ENCODE peak calls at places on chromosomes 6 and 20, in six cellular contexts. One of them, this sample, is unnamed. For H3K4me1, the result is how much of the 10 kb centered on the place peaks cover.

GRCh38 chr20:61601853-61602252 is 349.8 kb downstream of the CDH4 start:
- DNase-seq in mesenchymal stem cell: no peak
- DNase-seq in IMR-90: no peak
- DNase-seq in H9: no peak
- DNase-seq in H1: no peak
- DNase-seq in mesendoderm: no peak
- DNase-seq in this sample: no peak

GRCh38 chr6:6614096-6614964 is 25.8 kb downstream of the LY86 start:
- DNase-seq in mesenchymal stem cell: no peak
- DNase-seq in IMR-90: no peak
- DNase-seq in H9: no peak
- DNase-seq in H1: no peak
- DNase-seq in mesendoderm: no peak
- DNase-seq in this sample: no peak

GRCh38 chr6:40713002-40713719 is 126.0 kb upstream of the LRFN2 start:
- DNase-seq in mesenchymal stem cell: peak
- DNase-seq in IMR-90: no peak
- DNase-seq in H9: no peak
- DNase-seq in H1: no peak
- DNase-seq in mesendoderm: peak
- DNase-seq in this sample: no peak

GRCh38 chr6:134111062-134111677 is 58.7 kb upstream of the SLC2A12 start:
- DNase-seq in mesenchymal stem cell: peak
- DNase-seq in IMR-90: peak
- DNase-seq in H9: peak
- DNase-seq in H1: no peak
- DNase-seq in mesendoderm: peak
- DNase-seq in this sample: peak

GRCh38 chr6:73624896-73625295 is 28.9 kb downstream of the SLC17A5 start:
- DNase-seq in mesenchymal stem cell: no peak
- DNase-seq in IMR-90: no peak
- DNase-seq in H9: no peak
- DNase-seq in H1: no peak
- DNase-seq in mesendoderm: no peak
- DNase-seq in this sample: no peak

GRCh38 chr6:37433657-37434271 is 743 bp downstream of the CMTR1 start:
- DNase-seq in mesenchymal stem cell: peak
- DNase-seq in IMR-90: peak
- DNase-seq in H9: no peak
- DNase-seq in H1: no peak
- DNase-seq in mesendoderm: peak
- DNase-seq in this sample: no peak

GRCh38 chr20:22630698-22631097 is 46.3 kb upstream of the FOXA2 start:
- DNase-seq in mesenchymal stem cell: no peak
- DNase-seq in IMR-90: no peak
- DNase-seq in H9: no peak
- DNase-seq in H1: no peak
- DNase-seq in mesendoderm: no peak
- DNase-seq in this sample: no peak

GRCh38 chr20:56893206-56893605 is 264.1 kb downstream of the TFAP2C start:
- DNase-seq in mesenchymal stem cell: no peak
- DNase-seq in IMR-90: no peak
- DNase-seq in H9: peak
- DNase-seq in H1: no peak
- DNase-seq in mesendoderm: peak
- DNase-seq in this sample: no peak

GRCh38 chr20:667351-668034 is 8.1 kb downstream of the SCRT2 start:
- DNase-seq in mesenchymal stem cell: peak
- DNase-seq in IMR-90: peak
- DNase-seq in H9: peak
- DNase-seq in H1: no peak
- DNase-seq in mesendoderm: peak
- DNase-seq in this sample: no peak

GRCh38 chr6:79438015-79438414 is 99.2 kb downstream of the LCA5 start:
- DNase-seq in mesenchymal stem cell: no peak
- DNase-seq in IMR-90: no peak
- DNase-seq in H9: no peak
- DNase-seq in H1: no peak
- DNase-seq in mesendoderm: no peak
- DNase-seq in this sample: no peak

GRCh38 chr6:1689141-1689540 is 79.4 kb downstream of the FOXC1 start:
- DNase-seq in mesenchymal stem cell: no peak
- DNase-seq in IMR-90: no peak
- DNase-seq in H9: no peak
- DNase-seq in H1: no peak
- DNase-seq in mesendoderm: no peak
- DNase-seq in this sample: no peak

GRCh38 chr6:41209547-41209951 is 8.6 kb upstream of the TREML2 start:
- DNase-seq in mesenchymal stem cell: no peak
- DNase-seq in IMR-90: no peak
- DNase-seq in H9: no peak
- DNase-seq in H1: no peak
- DNase-seq in mesendoderm: no peak
- DNase-seq in this sample: no peak

GRCh38 chr6:2213082-2213481 is 32.3 kb downstream of the GMDS start:
- DNase-seq in mesenchymal stem cell: no peak
- DNase-seq in IMR-90: no peak
- DNase-seq in H9: no peak
- DNase-seq in H1: no peak
- DNase-seq in mesendoderm: no peak
- DNase-seq in this sample: no peak

DNA sequence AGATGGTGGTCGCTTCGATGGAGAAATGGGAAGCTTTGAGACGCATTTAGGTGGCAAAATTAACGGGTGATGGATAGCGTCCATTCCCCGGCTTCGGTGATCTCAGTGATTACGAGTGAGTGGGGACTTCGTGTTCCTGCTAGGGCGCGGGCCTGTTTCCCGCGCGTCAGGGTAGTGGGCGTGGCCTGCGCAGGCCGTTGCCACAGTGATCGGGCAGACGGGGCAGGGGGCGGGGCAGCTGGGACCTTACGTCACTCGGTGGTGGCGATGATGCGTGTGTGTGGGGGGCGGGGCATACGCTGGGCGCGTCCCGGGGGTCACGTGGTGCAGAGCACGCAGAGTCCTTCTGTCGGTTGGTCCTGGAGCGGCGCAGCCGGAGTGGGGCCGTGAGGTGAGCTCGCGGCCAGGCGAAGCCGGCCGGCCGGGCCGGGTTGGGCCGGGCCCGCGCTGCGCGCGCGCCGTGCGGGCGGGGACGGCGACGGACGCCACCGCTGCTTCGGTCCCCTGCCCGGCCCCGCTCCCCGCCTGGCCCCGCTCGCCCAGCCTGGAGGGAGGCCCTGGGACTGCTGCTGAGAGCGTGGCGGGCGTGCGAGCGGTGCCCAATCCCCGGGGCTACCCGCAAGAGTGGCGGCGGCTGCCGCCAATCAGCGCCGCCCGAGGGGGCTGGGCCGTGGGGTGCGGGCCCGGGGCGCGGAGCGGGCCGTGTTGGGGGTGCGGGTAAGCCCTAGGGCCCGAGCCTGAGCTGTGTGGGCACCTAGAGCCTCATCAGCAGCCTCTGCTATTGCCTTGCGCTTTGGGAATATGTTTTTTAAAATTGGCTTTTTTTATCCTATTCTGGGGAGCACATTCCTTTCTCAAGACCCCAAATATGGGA is at the start of gene PHF20:
- DNase-seq in mesenchymal stem cell: peak
- DNase-seq in IMR-90: peak
- DNase-seq in H9: peak
- DNase-seq in H1: peak
- DNase-seq in mesendoderm: peak
- DNase-seq in this sample: peak
- H3K4ac ChIP-seq in mesenchymal stem cell: no peak
- H3K4ac ChIP-seq in IMR-90: peak
- H3K4ac ChIP-seq in H9: no peak
- H3K4ac ChIP-seq in H1: no peak
- H3K4ac ChIP-seq in mesendoderm: no peak
- H3K4ac ChIP-seq in this sample: no peak

GRCh38 chr6:158938220-158938619 is 61.8 kb downstream of the RSPH3 start:
- DNase-seq in mesenchymal stem cell: no peak
- DNase-seq in IMR-90: no peak
- DNase-seq in H9: peak
- DNase-seq in H1: no peak
- DNase-seq in mesendoderm: no peak
- DNase-seq in this sample: no peak
- H3K18ac ChIP-seq in mesenchymal stem cell: no peak
- H3K18ac ChIP-seq in IMR-90: no peak
- H3K18ac ChIP-seq in H9: no peak
- H3K18ac ChIP-seq in H1: no peak
- H3K18ac ChIP-seq in mesendoderm: no peak
- H3K18ac ChIP-seq in this sample: no peak

GRCh38 chr6:118899948-118900347 is 6.0 kb downstream of the ASF1A start:
- DNase-seq in mesenchymal stem cell: no peak
- DNase-seq in IMR-90: no peak
- DNase-seq in H9: no peak
- DNase-seq in H1: no peak
- DNase-seq in mesendoderm: no peak
- DNase-seq in this sample: no peak

GRCh38 chr6:118894425-118895240 is 681 bp downstream of the ASF1A start:
- DNase-seq in mesenchymal stem cell: peak
- DNase-seq in IMR-90: peak
- DNase-seq in H9: peak
- DNase-seq in H1: no peak
- DNase-seq in mesendoderm: peak
- DNase-seq in this sample: peak

GRCh38 chr6:118895241-118895561 is 1.2 kb downstream of the ASF1A start:
- DNase-seq in mesenchymal stem cell: no peak
- DNase-seq in IMR-90: no peak
- DNase-seq in H9: no peak
- DNase-seq in H1: no peak
- DNase-seq in mesendoderm: no peak
- DNase-seq in this sample: no peak

GRCh38 chr6:118896339-118897136 is 2.6 kb downstream of the ASF1A start:
- DNase-seq in mesenchymal stem cell: peak
- DNase-seq in IMR-90: peak
- DNase-seq in H9: no peak
- DNase-seq in H1: no peak
- DNase-seq in mesendoderm: peak
- DNase-seq in this sample: no peak

GRCh38 chr6:118897386-118897785 is 3.4 kb downstream of the ASF1A start:
- DNase-seq in mesenchymal stem cell: no peak
- DNase-seq in IMR-90: no peak
- DNase-seq in H9: no peak
- DNase-seq in H1: no peak
- DNase-seq in mesendoderm: no peak
- DNase-seq in this sample: no peak
- H3K4me1 ChIP-seq in mesenchymal stem cell: under half
- H3K4me1 ChIP-seq in IMR-90: under half
- H3K4me1 ChIP-seq in H9: under half
- H3K4me1 ChIP-seq in H1: under half
- H3K4me1 ChIP-seq in mesendoderm: under half
- H3K4me1 ChIP-seq in this sample: under half

DNA sequence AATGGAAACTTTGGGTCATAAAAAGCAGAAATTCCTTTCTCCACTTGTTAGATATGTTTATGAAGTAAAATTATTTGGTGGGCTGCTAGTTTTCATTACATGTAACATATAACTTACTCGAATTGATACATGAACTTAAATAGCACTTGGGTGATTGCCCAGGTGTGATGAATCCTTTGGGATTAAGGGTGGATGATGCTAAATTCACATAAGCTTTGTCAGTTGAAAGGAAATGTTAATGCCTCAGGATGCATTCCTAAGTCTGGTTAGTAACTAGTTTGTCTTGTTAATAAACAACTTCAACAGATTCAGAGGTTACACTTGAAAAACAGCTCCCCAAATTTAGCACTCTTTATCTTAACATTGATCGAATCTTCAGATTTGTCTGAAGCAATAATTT is 206.9 kb downstream of the CENPW start:
- DNase-seq in mesenchymal stem cell: no peak
- DNase-seq in IMR-90: peak
- DNase-seq in H9: no peak
- DNase-seq in H1: no peak
- DNase-seq in mesendoderm: no peak
- DNase-seq in this sample: no peak
- H3K4ac ChIP-seq in mesenchymal stem cell: no peak
- H3K4ac ChIP-seq in IMR-90: no peak
- H3K4ac ChIP-seq in H9: no peak
- H3K4ac ChIP-seq in H1: no peak
- H3K4ac ChIP-seq in mesendoderm: no peak
- H3K4ac ChIP-seq in this sample: no peak

DNA sequence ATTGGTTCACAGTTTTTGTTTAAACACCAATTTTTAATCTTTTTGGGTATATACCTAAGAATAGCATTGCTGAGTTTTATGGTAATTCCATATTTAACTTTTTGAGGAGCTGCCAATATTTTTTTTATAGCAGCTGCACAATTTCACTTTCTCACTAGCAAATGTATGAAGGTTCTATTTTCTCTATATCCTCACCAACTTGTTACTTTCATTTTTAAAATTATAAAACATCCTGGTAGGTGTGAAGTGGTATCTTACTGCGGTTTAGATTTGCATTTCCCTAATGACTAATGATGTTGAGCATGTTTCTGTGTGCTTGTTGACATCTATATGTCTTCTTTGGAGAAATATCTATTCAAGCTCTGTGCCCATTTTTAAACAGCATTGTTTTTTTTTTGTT is 452.1 kb downstream of the GRIK2 start:
- DNase-seq in mesenchymal stem cell: no peak
- DNase-seq in IMR-90: no peak
- DNase-seq in H9: no peak
- DNase-seq in H1: no peak
- DNase-seq in mesendoderm: no peak
- DNase-seq in this sample: no peak
- H3K18ac ChIP-seq in mesenchymal stem cell: no peak
- H3K18ac ChIP-seq in IMR-90: no peak
- H3K18ac ChIP-seq in H9: no peak
- H3K18ac ChIP-seq in H1: no peak
- H3K18ac ChIP-seq in mesendoderm: no peak
- H3K18ac ChIP-seq in this sample: no peak

GRCh38 chr20:50546729-50547314 is 36.6 kb downstream of the PTPN1 start:
- DNase-seq in mesenchymal stem cell: peak
- DNase-seq in IMR-90: no peak
- DNase-seq in H9: no peak
- DNase-seq in H1: no peak
- DNase-seq in mesendoderm: no peak
- DNase-seq in this sample: no peak

GRCh38 chr20:50540620-50541605 is 30.7 kb downstream of the PTPN1 start:
- DNase-seq in mesenchymal stem cell: peak
- DNase-seq in IMR-90: peak
- DNase-seq in H9: no peak
- DNase-seq in H1: no peak
- DNase-seq in mesendoderm: peak
- DNase-seq in this sample: no peak

GRCh38 chr20:50541606-50542041 is 31.4 kb downstream of the PTPN1 start:
- DNase-seq in mesenchymal stem cell: no peak
- DNase-seq in IMR-90: no peak
- DNase-seq in H9: no peak
- DNase-seq in H1: no peak
- DNase-seq in mesendoderm: no peak
- DNase-seq in this sample: no peak

GRCh38 chr20:50545123-50545522 is 34.9 kb downstream of the PTPN1 start:
- DNase-seq in mesenchymal stem cell: no peak
- DNase-seq in IMR-90: no peak
- DNase-seq in H9: no peak
- DNase-seq in H1: no peak
- DNase-seq in mesendoderm: no peak
- DNase-seq in this sample: no peak

DNA sequence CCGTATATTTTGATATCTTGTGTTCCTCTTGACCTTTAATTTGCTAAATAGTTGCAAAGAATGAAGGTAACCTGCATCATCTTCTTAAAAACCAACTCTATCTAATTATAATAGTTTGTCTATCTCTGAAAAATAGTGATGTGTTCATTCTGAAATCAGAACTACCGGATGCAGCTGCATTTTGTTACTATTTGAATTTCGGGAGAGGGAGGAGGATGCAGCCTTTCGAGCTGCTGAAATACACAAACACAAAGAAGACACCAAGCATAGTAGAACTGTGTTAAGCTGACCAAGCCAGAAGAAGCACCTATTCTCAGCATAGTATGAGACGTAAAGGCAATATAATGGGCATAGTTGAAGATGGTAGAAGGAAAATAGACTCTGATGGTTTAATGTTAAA is 33.1 kb downstream of the PTPN1 start:
- DNase-seq in mesenchymal stem cell: no peak
- DNase-seq in IMR-90: no peak
- DNase-seq in H9: no peak
- DNase-seq in H1: no peak
- DNase-seq in mesendoderm: no peak
- DNase-seq in this sample: no peak
- H3K4me1 ChIP-seq in mesenchymal stem cell: under half
- H3K4me1 ChIP-seq in IMR-90: under half
- H3K4me1 ChIP-seq in H9: under half
- H3K4me1 ChIP-seq in H1: under half
- H3K4me1 ChIP-seq in mesendoderm: under half
- H3K4me1 ChIP-seq in this sample: under half

This sample was measured in neuronal stem cell.